ENCODE peak calls at places on chromosomes 7 and 10, in ten cellular contexts. O is suprapubic skin; R is astrocyte of the hippocampus; P is stimulated activated CD4-positive, alpha-beta T cell treated with anti-CD3 and anti-CD28 coated beads, Interleukin-4, amount 100 ng/mL, for 48 hours; F is osteocyte; W is Calu3; A is smooth muscle cell of the brain vasculature; E is GM19239; U is lower leg skin; Z is stromal cell of bone marrow. M is an unnamed sample.

GRCh38 chr10:72009430-72010081 is 45.4 kb downstream of the CHST3 start:
- DNase-seq in O (peak; percentile 96), R (peak; percentile 96), P (no peak), F (peak; percentile 97), W (no peak), A (peak; percentile 84), E (no peak), U (peak; percentile 93), Z (peak; percentile 98), M (no peak)

GRCh38 chr7:97064972-97065587 is 40.4 kb upstream of the DLX5 start:
- DNase-seq in O (no peak), R (peak; percentile 72), P (no peak), F (no peak), W (peak; percentile 18), A (peak; percentile 13), E (no peak), U (no peak), Z (peak; percentile 39), M (no peak)

GRCh38 chr7:30412810-30413504 is 65.6 kb downstream of the NOD1 start:
- DNase-seq in O (no peak), R (peak; percentile 89), P (no peak), F (no peak), W (peak; percentile 66), A (peak; percentile 56), E (no peak), U (peak; percentile 38), Z (peak; percentile 81), M (peak; percentile 43)

GRCh38 chr7:107150375-107151073 is 18.3 kb upstream of the HBP1 start:
- DNase-seq in O (peak; percentile 86), R (peak; percentile 82), P (peak; percentile 65), F (no peak), W (peak; percentile 50), A (peak; percentile 67), E (no peak), U (peak; percentile 83), Z (peak; percentile 48), M (no peak)

GRCh38 chr10:5896208-5896607 is 6.2 kb downstream of the FBH1 start:
- DNase-seq in O (peak; percentile 40), R (no peak), P (no peak), F (no peak), W (no peak), A (no peak), E (no peak), U (no peak), Z (no peak), M (no peak)

GRCh38 chr10:6229746-6230145 is 27.0 kb downstream of the PFKFB3 start:
- DNase-seq in O (no peak), R (no peak), P (no peak), F (no peak), W (no peak), A (no peak), E (no peak), U (no peak), Z (no peak), M (no peak)

GRCh38 chr7:155296788-155297516 is 726 bp upstream of the INSIG1 start:
- DNase-seq in O (peak; percentile 88), R (peak; percentile 77), P (peak; percentile 75), F (no peak), W (peak; percentile 50), A (no peak), E (peak; percentile 28), U (peak; percentile 64), Z (peak; percentile 66), M (no peak)

GRCh38 chr7:94656925-94657731 is 1.2 kb upstream of the SGCE start:
- DNase-seq in O (no peak), R (peak; percentile 61), P (no peak), F (no peak), W (no peak), A (no peak), E (no peak), U (no peak), Z (no peak), M (peak; percentile 19)

GRCh38 chr10:124701435-124701834 is 42.7 kb downstream of the FAM53B start:
- DNase-seq in O (no peak), R (peak; percentile 50), P (no peak), F (no peak), W (no peak), A (peak; percentile 37), E (no peak), U (peak; percentile 73), Z (peak; percentile 64), M (no peak)

M was measured in HS-27A.